ENCODE peak calls at places on chromosomes 2 and 18, in eight cellular contexts. W, L, B, A, X, D, J and C are unnamed samples.

GRCh38 chr2:209380278-209380677 is 43.6 kb upstream of the MAP2 start:
- DNase-seq in L (no peak), W (no peak), X (no peak), B (peak; percentile 28), D (no peak), J (no peak), A (no peak), C (no peak)

GRCh38 chr18:68705119-68705518 is 9.8 kb downstream of the TMX3 start:
- DNase-seq in W (no peak), J (no peak), D (no peak), A (no peak), L (no peak), X (no peak), B (no peak), C (no peak)

GRCh38 chr2:73985318-73986084 is 791 bp downstream of the TET3 start:
- DNase-seq in L (peak; percentile 70), W (no peak), D (peak; percentile 44), A (peak; percentile 60), J (peak; percentile 22), X (peak; percentile 34), B (no peak), C (no peak)

GRCh38 chr2:138564586-138565250 is 63.1 kb downstream of the SPOPL start:
- DNase-seq in A (no peak), D (no peak), J (no peak), B (peak; percentile 31), L (no peak), X (no peak), W (no peak), C (peak; percentile 39)

GRCh38 chr2:9311488-9311887 is 104.9 kb downstream of the ASAP2 start:
- DNase-seq in L (no peak), X (no peak), W (no peak), D (no peak), A (peak; percentile 95), J (no peak), B (peak; percentile 91), C (peak; percentile 90)

GRCh38 chr2:203018181-203018580 is 3.5 kb downstream of the NBEAL1 start:
- DNase-seq in L (no peak), B (no peak), J (no peak), A (no peak), X (no peak), W (no peak), D (no peak), C (peak; percentile 38)

GRCh38 chr18:12837747-12838146 is 46.3 kb downstream of the PTPN2 start:
- DNase-seq in W (no peak), A (peak; percentile 74), L (no peak), X (no peak), B (peak; percentile 5), D (no peak), J (no peak), C (peak; percentile 47)

GRCh38 chr2:46339676-46340459 is 42.7 kb downstream of the EPAS1 start:
- DNase-seq in X (no peak), W (no peak), D (no peak), L (no peak), A (peak; percentile 78), J (no peak), B (no peak), C (peak; percentile 73)

GRCh38 chr2:72923833-72924352 is 6.6 kb downstream of the EMX1 start:
- DNase-seq in D (no peak), B (no peak), J (no peak), L (no peak), X (no peak), A (no peak), W (no peak), C (no peak)

GRCh38 chr2:168234407-168235085 is 12.8 kb downstream of the STK39 start:
- DNase-seq in A (peak; percentile 36), D (no peak), X (no peak), J (no peak), L (no peak), B (no peak), W (no peak), C (peak; percentile 64)

GRCh38 chr2:233426619-233427342 is 72.5 kb downstream of the DGKD start:
- DNase-seq in B (peak; percentile 94), J (no peak), A (peak; percentile 92), W (no peak), L (peak; percentile 23), D (peak; percentile 63), X (no peak), C (peak; percentile 99)

GRCh38 chr2:234044157-234044556 is 6.3 kb upstream of the SPP2 start:
- DNase-seq in B (peak; percentile 75), A (peak; percentile 82), W (no peak), J (no peak), L (no peak), D (no peak), X (no peak), C (peak; percentile 92)

GRCh38 chr2:2850891-2851290 is 519.8 kb upstream of the MYT1L start:
- DNase-seq in A (no peak), X (no peak), B (no peak), J (no peak), L (no peak), W (peak; percentile 81), D (no peak), C (no peak)

GRCh38 chr2:54523336-54523959 is 67.3 kb downstream of the SPTBN1 start:
- DNase-seq in W (no peak), D (no peak), L (no peak), J (no peak), A (no peak), X (no peak), B (no peak), C (no peak)

GRCh38 chr2:105237045-105237765 is 4.3 kb upstream of the GPR45 start:
- DNase-seq in W (no peak), A (no peak), J (no peak), D (no peak), X (no peak), B (no peak), L (no peak), C (no peak)